ENCODE peak calls at places on chromosomes 4 and X, in five cellular contexts. One of them, this sample, is unnamed.
A peak's percentile ranks its signal among the peaks of the same experiment; 100 is the strongest.

GRCh38 chrX:56569378-56570061 is 6.1 kb downstream of the UBQLN2 start:
- DNase-seq in ascending aorta: no peak
- DNase-seq in heart left ventricle: no peak
- DNase-seq in BE2C: no peak
- DNase-seq in fibroblast of the aortic adventitia: no peak
- DNase-seq in this sample: no peak

GRCh38 chr4:6523251-6523650 is 50.8 kb upstream of the PPP2R2C start:
- DNase-seq in ascending aorta: no peak
- DNase-seq in heart left ventricle: no peak
- DNase-seq in BE2C: no peak
- DNase-seq in fibroblast of the aortic adventitia: no peak
- DNase-seq in this sample: no peak

GRCh38 chr4:108465886-108466491 is 154.4 kb upstream of the RPL34 start:
- DNase-seq in fibroblast of the aortic adventitia: no peak
- DNase-seq in heart left ventricle: no peak
- DNase-seq in BE2C: no peak
- DNase-seq in ascending aorta: no peak
- DNase-seq in this sample: no peak

GRCh38 chrX:3160771-3161170 is 119.5 kb downstream of the ARSF start:
- DNase-seq in BE2C: no peak
- DNase-seq in fibroblast of the aortic adventitia: no peak
- DNase-seq in heart left ventricle: no peak
- DNase-seq in ascending aorta: no peak
- DNase-seq in this sample: peak; percentile 1

GRCh38 chr4:100286601-100287000 is 96.3 kb upstream of the DDIT4L start:
- DNase-seq in BE2C: no peak
- DNase-seq in heart left ventricle: no peak
- DNase-seq in ascending aorta: no peak
- DNase-seq in fibroblast of the aortic adventitia: no peak
- DNase-seq in this sample: no peak

GRCh38 chr4:89837385-89837995 is 529 bp upstream of the SNCA start:
- DNase-seq in fibroblast of the aortic adventitia: no peak
- DNase-seq in BE2C: peak; percentile 52
- DNase-seq in heart left ventricle: no peak
- DNase-seq in ascending aorta: no peak
- DNase-seq in this sample: peak; percentile 25

GRCh38 chr4:103046416-103047290 is 27.1 kb upstream of the SLC9B1 start:
- DNase-seq in ascending aorta: no peak
- DNase-seq in fibroblast of the aortic adventitia: peak; percentile 58
- DNase-seq in BE2C: peak; percentile 16
- DNase-seq in heart left ventricle: no peak
- DNase-seq in this sample: peak; percentile 37

GRCh38 chr4:10607206-10607605 is 77.4 kb downstream of the CLNK start:
- DNase-seq in ascending aorta: no peak
- DNase-seq in heart left ventricle: no peak
- DNase-seq in fibroblast of the aortic adventitia: no peak
- DNase-seq in BE2C: no peak
- DNase-seq in this sample: no peak

GRCh38 chrX:109812236-109812635 is 79.2 kb upstream of the ACSL4 start:
- DNase-seq in fibroblast of the aortic adventitia: no peak
- DNase-seq in ascending aorta: no peak
- DNase-seq in heart left ventricle: no peak
- DNase-seq in BE2C: no peak
- DNase-seq in this sample: no peak

GRCh38 chrX:150587585-150588503 is 19.4 kb downstream of the MTM1 start:
- DNase-seq in BE2C: peak; percentile 28
- DNase-seq in fibroblast of the aortic adventitia: peak; percentile 46
- DNase-seq in heart left ventricle: no peak
- DNase-seq in ascending aorta: no peak
- DNase-seq in this sample: peak; percentile 35

GRCh38 chr4:27003602-27004238 is 143.1 kb downstream of the STIM2 start:
- DNase-seq in heart left ventricle: no peak
- DNase-seq in fibroblast of the aortic adventitia: no peak
- DNase-seq in ascending aorta: no peak
- DNase-seq in BE2C: no peak
- DNase-seq in this sample: no peak

GRCh38 chrX:155048997-155049619 is 21.8 kb downstream of the CMC4 start:
- DNase-seq in ascending aorta: peak; percentile 70
- DNase-seq in BE2C: peak; percentile 67
- DNase-seq in fibroblast of the aortic adventitia: peak; percentile 59
- DNase-seq in heart left ventricle: peak; percentile 45
- DNase-seq in this sample: peak; percentile 65

DNA sequence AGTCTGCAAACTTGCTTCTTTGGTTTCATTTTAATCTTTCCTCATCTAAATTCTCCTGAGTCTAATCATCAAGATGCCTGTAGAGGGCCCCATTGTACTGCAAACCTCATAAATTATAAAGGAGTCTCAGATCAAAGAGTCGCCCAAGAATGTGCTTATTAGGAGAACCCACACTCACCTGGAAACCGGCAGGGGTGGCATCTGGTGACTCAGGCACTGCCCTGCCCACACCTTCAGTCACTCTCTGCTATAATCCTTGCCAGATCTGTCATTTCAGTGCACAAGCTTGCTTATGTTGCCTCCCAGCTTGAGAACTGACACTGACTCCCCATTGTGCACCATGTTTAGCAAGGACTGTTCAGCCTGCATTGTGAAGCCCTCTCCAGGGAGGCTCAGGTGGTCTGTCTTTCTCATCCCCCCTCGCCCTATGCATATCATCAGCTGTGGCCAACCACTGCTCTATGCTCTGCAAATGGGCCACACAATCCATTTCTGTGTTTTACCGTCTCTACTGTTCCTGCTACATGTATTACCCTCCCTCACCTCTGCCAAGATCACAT is 12.4 kb downstream of the EPGN start:
- DNase-seq in ascending aorta: no peak
- DNase-seq in heart left ventricle: no peak
- DNase-seq in fibroblast of the aortic adventitia: peak; percentile 82
- DNase-seq in BE2C: no peak
- DNase-seq in this sample: peak; percentile 85
- TF ChIP-seq CTCF in ascending aorta: peak; percentile 38
- TF ChIP-seq CTCF in heart left ventricle: peak; percentile 34
- TF ChIP-seq CTCF in fibroblast of the aortic adventitia: peak; percentile 68
- TF ChIP-seq CTCF in BE2C: peak; percentile 43
- TF ChIP-seq CTCF in this sample: peak; percentile 54

DNA sequence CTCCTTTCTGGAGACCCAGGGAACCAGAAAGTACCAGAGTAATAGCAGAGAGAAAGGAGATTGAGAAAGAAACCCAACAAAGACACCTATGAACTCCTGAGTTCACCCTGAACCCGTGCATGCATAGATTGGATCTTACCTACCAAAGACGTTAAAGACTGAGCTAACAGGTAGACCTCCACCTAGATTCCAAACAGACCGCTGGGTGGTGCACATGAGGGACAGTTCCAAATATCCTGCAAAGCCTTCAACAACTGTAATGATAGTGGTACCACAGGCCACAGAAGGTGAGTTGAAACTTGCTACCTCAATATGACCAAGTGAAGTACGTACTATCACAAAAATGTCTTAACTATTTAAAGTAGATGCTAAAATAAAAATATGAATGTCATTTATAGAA is 34.0 kb upstream of the NR0B1 start:
- DNase-seq in BE2C: no peak
- DNase-seq in heart left ventricle: no peak
- DNase-seq in ascending aorta: no peak
- DNase-seq in fibroblast of the aortic adventitia: no peak
- DNase-seq in this sample: peak; percentile 31
- TF ChIP-seq CTCF in BE2C: no peak
- TF ChIP-seq CTCF in heart left ventricle: no peak
- TF ChIP-seq CTCF in ascending aorta: no peak
- TF ChIP-seq CTCF in fibroblast of the aortic adventitia: no peak
- TF ChIP-seq CTCF in this sample: no peak

GRCh38 chr4:40046311-40046980 is 10.2 kb upstream of the N4BP2 start:
- DNase-seq in fibroblast of the aortic adventitia: peak; percentile 77
- DNase-seq in BE2C: no peak
- DNase-seq in heart left ventricle: peak; percentile 29
- DNase-seq in ascending aorta: no peak
- DNase-seq in this sample: peak; percentile 15
- TF ChIP-seq CTCF in fibroblast of the aortic adventitia: peak; percentile 27
- TF ChIP-seq CTCF in BE2C: no peak
- TF ChIP-seq CTCF in heart left ventricle: no peak
- TF ChIP-seq CTCF in ascending aorta: no peak
- TF ChIP-seq CTCF in this sample: no peak

GRCh38 chr4:98289375-98289774 is 28.2 kb downstream of the RAP1GDS1 start:
- DNase-seq in fibroblast of the aortic adventitia: peak; percentile 16
- DNase-seq in ascending aorta: no peak
- DNase-seq in BE2C: no peak
- DNase-seq in heart left ventricle: no peak
- DNase-seq in this sample: no peak
- TF ChIP-seq CTCF in fibroblast of the aortic adventitia: no peak
- TF ChIP-seq CTCF in ascending aorta: no peak
- TF ChIP-seq CTCF in BE2C: no peak
- TF ChIP-seq CTCF in heart left ventricle: no peak
- TF ChIP-seq CTCF in this sample: no peak

DNA sequence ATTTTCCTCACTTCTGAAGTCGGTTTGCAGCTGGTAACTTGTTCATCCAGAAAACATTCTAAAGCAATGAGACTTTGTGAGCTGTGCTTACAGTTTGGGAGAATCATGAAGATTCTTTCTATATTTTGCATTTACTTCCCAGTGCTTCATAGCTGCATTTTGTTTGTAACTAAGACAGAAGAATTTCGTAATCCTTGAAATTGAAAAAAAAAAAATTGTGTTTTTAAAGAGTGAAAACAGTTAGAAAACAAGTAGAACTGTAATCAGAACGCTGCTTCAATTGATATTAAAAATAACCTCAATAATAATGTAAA is 392.4 kb downstream of the UNC5C start:
- DNase-seq in heart left ventricle: no peak
- DNase-seq in fibroblast of the aortic adventitia: no peak
- DNase-seq in ascending aorta: no peak
- DNase-seq in BE2C: no peak
- DNase-seq in this sample: no peak
- TF ChIP-seq CTCF in heart left ventricle: no peak
- TF ChIP-seq CTCF in fibroblast of the aortic adventitia: no peak
- TF ChIP-seq CTCF in ascending aorta: peak; percentile 21
- TF ChIP-seq CTCF in BE2C: no peak
- TF ChIP-seq CTCF in this sample: no peak

DNA sequence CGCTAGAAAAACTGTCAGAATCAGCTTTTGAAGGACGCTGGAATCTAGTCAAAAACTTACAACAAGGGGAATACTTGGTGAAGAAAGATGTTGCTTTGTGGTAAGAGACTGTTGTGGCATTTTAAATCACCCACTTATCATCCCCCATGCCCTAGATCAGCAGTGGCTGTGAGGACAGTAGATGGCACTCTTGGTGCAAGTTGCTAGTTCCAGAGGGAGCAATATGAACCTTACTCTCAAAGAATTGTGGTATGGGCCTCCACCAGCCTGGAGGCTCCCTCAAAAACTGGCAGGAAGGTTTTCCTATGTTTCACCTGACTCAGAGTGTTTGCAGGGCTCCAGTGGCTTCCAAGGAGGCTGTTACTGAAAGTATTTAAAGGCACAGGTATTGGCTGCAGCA is 37.7 kb upstream of the SLC16A2 start:
- DNase-seq in BE2C: peak; percentile 8
- DNase-seq in heart left ventricle: no peak
- DNase-seq in ascending aorta: no peak
- DNase-seq in fibroblast of the aortic adventitia: peak; percentile 70
- DNase-seq in this sample: peak; percentile 35
- TF ChIP-seq CTCF in BE2C: peak; percentile 48
- TF ChIP-seq CTCF in heart left ventricle: peak; percentile 56
- TF ChIP-seq CTCF in ascending aorta: peak; percentile 48
- TF ChIP-seq CTCF in fibroblast of the aortic adventitia: peak; percentile 75
- TF ChIP-seq CTCF in this sample: no peak

DNA sequence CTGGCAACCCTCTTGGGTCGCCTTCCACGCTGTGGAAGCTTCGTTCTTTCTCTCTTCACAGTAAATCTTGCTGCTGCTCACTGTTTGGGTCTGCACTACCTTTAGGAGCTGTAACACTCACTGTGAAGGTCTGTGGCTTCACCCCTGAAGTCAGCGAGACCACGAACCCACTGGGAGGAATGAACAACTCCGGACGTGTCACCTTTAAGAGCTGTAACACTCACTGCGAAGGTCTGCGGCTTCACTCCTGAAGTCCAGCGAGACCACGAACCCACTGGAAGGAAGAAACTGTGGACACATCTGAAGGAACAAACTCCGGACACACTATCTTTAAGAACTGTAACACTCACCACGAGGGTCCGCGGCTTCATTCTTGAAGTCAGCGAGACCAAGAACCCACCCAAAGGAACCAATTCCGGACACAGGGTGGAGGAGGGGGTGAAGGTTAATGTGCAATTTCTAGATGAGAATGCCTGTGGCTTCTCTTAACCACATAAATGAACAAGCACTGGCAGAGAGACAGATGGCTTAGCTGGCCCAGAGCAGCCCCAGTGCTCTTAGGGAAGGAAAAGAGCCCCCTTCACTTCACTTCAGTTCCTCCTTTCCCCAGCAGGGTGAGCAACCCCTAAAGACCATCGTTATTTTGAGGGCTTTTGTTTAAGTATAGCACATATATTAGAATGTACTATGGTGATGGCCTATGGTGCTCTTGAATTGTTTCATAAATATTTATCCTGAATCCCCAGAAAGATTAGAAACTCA is 73.0 kb downstream of the LUZP4 start:
- DNase-seq in heart left ventricle: no peak
- DNase-seq in fibroblast of the aortic adventitia: peak; percentile 32
- DNase-seq in ascending aorta: no peak
- DNase-seq in BE2C: no peak
- DNase-seq in this sample: no peak
- TF ChIP-seq CTCF in heart left ventricle: no peak
- TF ChIP-seq CTCF in fibroblast of the aortic adventitia: peak; percentile 28
- TF ChIP-seq CTCF in ascending aorta: no peak
- TF ChIP-seq CTCF in BE2C: peak; percentile 25
- TF ChIP-seq CTCF in this sample: no peak

This sample was measured in Calu3.